ENCODE peak calls at places on chromosomes 3 and 15, in eight cellular contexts. N, X, R, H, D, U, P and G are unnamed samples.

GRCh38 chr3:2802429-2802828 is 307.7 kb downstream of the IL5RA start:
- DNase-seq in D (no peak), N (no peak), U (no peak), H (no peak), X (peak), R (no peak), P (no peak), G (no peak)

GRCh38 chr3:188979669-188980311 is 192.0 kb upstream of the TPRG1 start:
- DNase-seq in R (no peak), X (no peak), D (no peak), P (no peak), H (no peak), N (peak), U (no peak), G (no peak)

GRCh38 chr15:48560321-48561051 is 85.0 kb downstream of the FBN1 start:
- DNase-seq in P (peak), N (peak), R (no peak), U (no peak), H (no peak), D (no peak), X (no peak), G (no peak)

GRCh38 chr3:27357665-27358258 is 11.4 kb downstream of the NEK10 start:
- DNase-seq in H (peak), P (peak), X (peak), R (peak), U (peak), D (peak), N (peak), G (no peak)

GRCh38 chr3:166284994-166285393 is 447.8 kb upstream of the BCHE start:
- DNase-seq in N (no peak), D (no peak), H (no peak), R (no peak), X (no peak), U (no peak), P (no peak), G (no peak)

GRCh38 chr3:61221759-61222362 is 29.4 kb downstream of the FHIT start:
- DNase-seq in X (no peak), U (no peak), H (no peak), P (no peak), N (no peak), D (no peak), R (no peak), G (no peak)

GRCh38 chr3:150038830-150039229 is 68.1 kb upstream of the PFN2 start:
- DNase-seq in H (no peak), P (no peak), N (no peak), X (no peak), D (no peak), R (no peak), U (no peak), G (no peak)

GRCh38 chr15:38216763-38217162 is 35.9 kb upstream of the SPRED1 start:
- DNase-seq in R (no peak), P (no peak), H (no peak), D (no peak), U (peak), X (no peak), N (peak), G (no peak)

GRCh38 chr15:47715856-47716445 is 1.4 kb upstream of the SEMA6D start:
- DNase-seq in P (no peak), X (no peak), R (no peak), N (peak), H (no peak), U (no peak), D (no peak), G (no peak)

GRCh38 chr3:169146112-169146665 is 517.3 kb downstream of the MECOM start:
- DNase-seq in R (peak), D (no peak), X (peak), P (peak), U (no peak), H (peak), N (peak), G (no peak)

GRCh38 chr15:58282060-58282708 is 144.0 kb downstream of the AQP9 start:
- DNase-seq in R (no peak), U (no peak), X (no peak), D (no peak), P (no peak), H (no peak), N (no peak), G (no peak)

GRCh38 chr3:58858126-58858525 is 191.6 kb upstream of the FAM3D start:
- DNase-seq in N (no peak), D (no peak), P (no peak), X (no peak), U (no peak), R (no peak), H (no peak), G (no peak)

GRCh38 chr3:41267975-41268640 is 68.8 kb downstream of the CTNNB1 start:
- DNase-seq in D (peak), U (peak), X (no peak), R (peak), P (no peak), H (no peak), N (peak), G (peak)

GRCh38 chr15:68256675-68257450 is 20.7 kb upstream of the FEM1B start:
- DNase-seq in X (peak), D (peak), H (peak), N (peak), U (peak), R (no peak), P (peak), G (peak)

GRCh38 chr15:90553248-90553745 is 23.6 kb downstream of the CRTC3 start:
- DNase-seq in U (peak), P (no peak), X (no peak), R (peak), D (no peak), H (no peak), N (peak), G (no peak)